ENCODE peak calls at places on chromosomes 16 and 17, in eight cellular contexts. One of them, this sample, is unnamed.
A peak's percentile ranks its signal among the peaks of the same experiment; 100 is the strongest.

GRCh38 chr17:77019955-77020379 is 120.8 kb upstream of the SEC14L1 start:
- DNase-seq in BE2C: no peak
- DNase-seq in Peyer's patch: no peak
- DNase-seq in tibial nerve: no peak
- DNase-seq in neural progenitor cell: peak; percentile 69
- DNase-seq in breast epithelium: no peak
- DNase-seq in LNCaP clone FGC: no peak
- DNase-seq in fibroblast of lung: peak; percentile 27
- DNase-seq in this sample: peak; percentile 18

GRCh38 chr17:4938670-4939553 is 934 bp downstream of the SLC25A11 start:
- DNase-seq in BE2C: no peak
- DNase-seq in Peyer's patch: no peak
- DNase-seq in tibial nerve: no peak
- DNase-seq in neural progenitor cell: no peak
- DNase-seq in breast epithelium: no peak
- DNase-seq in LNCaP clone FGC: no peak
- DNase-seq in fibroblast of lung: no peak
- DNase-seq in this sample: no peak

GRCh38 chr17:77618173-77618572 is 340.3 kb upstream of the TNRC6C start:
- DNase-seq in BE2C: no peak
- DNase-seq in Peyer's patch: no peak
- DNase-seq in tibial nerve: no peak
- DNase-seq in neural progenitor cell: no peak
- DNase-seq in breast epithelium: no peak
- DNase-seq in LNCaP clone FGC: no peak
- DNase-seq in fibroblast of lung: no peak
- DNase-seq in this sample: no peak

GRCh38 chr17:17727111-17727659 is 45.9 kb downstream of the RAI1 start:
- DNase-seq in BE2C: no peak
- DNase-seq in Peyer's patch: no peak
- DNase-seq in tibial nerve: no peak
- DNase-seq in neural progenitor cell: no peak
- DNase-seq in breast epithelium: no peak
- DNase-seq in LNCaP clone FGC: no peak
- DNase-seq in fibroblast of lung: no peak
- DNase-seq in this sample: no peak

GRCh38 chr17:79400989-79401703 is 209.7 kb downstream of the RBFOX3 start:
- DNase-seq in BE2C: peak; percentile 70
- DNase-seq in Peyer's patch: peak; percentile 83
- DNase-seq in tibial nerve: peak; percentile 66
- DNase-seq in neural progenitor cell: peak; percentile 84
- DNase-seq in breast epithelium: peak; percentile 40
- DNase-seq in LNCaP clone FGC: no peak
- DNase-seq in fibroblast of lung: peak; percentile 43
- DNase-seq in this sample: peak; percentile 57

GRCh38 chr16:85426806-85427205 is 186.3 kb upstream of the GSE1 start:
- DNase-seq in BE2C: no peak
- DNase-seq in Peyer's patch: no peak
- DNase-seq in tibial nerve: no peak
- DNase-seq in neural progenitor cell: no peak
- DNase-seq in breast epithelium: no peak
- DNase-seq in LNCaP clone FGC: no peak
- DNase-seq in fibroblast of lung: no peak
- DNase-seq in this sample: no peak

GRCh38 chr16:5386989-5387388 is 289.4 kb upstream of the EEF2KMT start:
- DNase-seq in BE2C: no peak
- DNase-seq in Peyer's patch: no peak
- DNase-seq in tibial nerve: no peak
- DNase-seq in neural progenitor cell: no peak
- DNase-seq in breast epithelium: no peak
- DNase-seq in LNCaP clone FGC: no peak
- DNase-seq in fibroblast of lung: no peak
- DNase-seq in this sample: no peak

GRCh38 chr17:50361561-50362480 is 11.2 kb downstream of the MRPL27 start:
- DNase-seq in BE2C: peak; percentile 59
- DNase-seq in Peyer's patch: peak; percentile 66
- DNase-seq in tibial nerve: peak; percentile 35
- DNase-seq in neural progenitor cell: peak; percentile 80
- DNase-seq in breast epithelium: no peak
- DNase-seq in LNCaP clone FGC: peak; percentile 18
- DNase-seq in fibroblast of lung: peak; percentile 76
- DNase-seq in this sample: peak; percentile 66

GRCh38 chr16:11016993-11017392 is 72.6 kb downstream of the CLEC16A start:
- DNase-seq in BE2C: peak; percentile 39
- DNase-seq in Peyer's patch: peak; percentile 96
- DNase-seq in tibial nerve: no peak
- DNase-seq in neural progenitor cell: no peak
- DNase-seq in breast epithelium: no peak
- DNase-seq in LNCaP clone FGC: no peak
- DNase-seq in fibroblast of lung: peak; percentile 64
- DNase-seq in this sample: peak; percentile 48

GRCh38 chr16:63130942-63131341 is 1094.7 kb upstream of the CDH8 start:
- DNase-seq in BE2C: no peak
- DNase-seq in Peyer's patch: no peak
- DNase-seq in tibial nerve: no peak
- DNase-seq in neural progenitor cell: no peak
- DNase-seq in breast epithelium: no peak
- DNase-seq in LNCaP clone FGC: no peak
- DNase-seq in fibroblast of lung: no peak
- DNase-seq in this sample: no peak

GRCh38 chr17:79608729-79609039 is 2.2 kb downstream of the RBFOX3 start:
- DNase-seq in BE2C: no peak
- DNase-seq in Peyer's patch: no peak
- DNase-seq in tibial nerve: no peak
- DNase-seq in neural progenitor cell: no peak
- DNase-seq in breast epithelium: no peak
- DNase-seq in LNCaP clone FGC: no peak
- DNase-seq in fibroblast of lung: no peak
- DNase-seq in this sample: no peak

GRCh38 chr17:51585514-51586104 is 325.3 kb downstream of the UTP18 start:
- DNase-seq in BE2C: peak; percentile 43
- DNase-seq in Peyer's patch: no peak
- DNase-seq in tibial nerve: no peak
- DNase-seq in neural progenitor cell: peak; percentile 66
- DNase-seq in breast epithelium: no peak
- DNase-seq in LNCaP clone FGC: peak; percentile 18
- DNase-seq in fibroblast of lung: no peak
- DNase-seq in this sample: no peak

GRCh38 chr17:29590979-29591736 is 1.7 kb upstream of the GIT1 start:
- DNase-seq in BE2C: peak; percentile 62
- DNase-seq in Peyer's patch: no peak
- DNase-seq in tibial nerve: peak; percentile 52
- DNase-seq in neural progenitor cell: peak; percentile 76
- DNase-seq in breast epithelium: no peak
- DNase-seq in LNCaP clone FGC: no peak
- DNase-seq in fibroblast of lung: peak; percentile 63
- DNase-seq in this sample: no peak

GRCh38 chr16:65121870-65122723 is at the start of gene CDH11:
- DNase-seq in BE2C: peak; percentile 51
- DNase-seq in Peyer's patch: peak; percentile 54
- DNase-seq in tibial nerve: peak; percentile 56
- DNase-seq in neural progenitor cell: peak; percentile 93
- DNase-seq in breast epithelium: peak; percentile 51
- DNase-seq in LNCaP clone FGC: no peak
- DNase-seq in fibroblast of lung: peak; percentile 86
- DNase-seq in this sample: peak; percentile 91
- H3K4me3 ChIP-seq in BE2C: peak within 1 kb of the TSS; percentile 69
- H3K4me3 ChIP-seq in Peyer's patch: peak within 1 kb of the TSS; percentile 37
- H3K4me3 ChIP-seq in tibial nerve: peak within 1 kb of the TSS; percentile 79
- H3K4me3 ChIP-seq in neural progenitor cell: peak within 1 kb of the TSS; percentile 93
- H3K4me3 ChIP-seq in breast epithelium: peak within 1 kb of the TSS; percentile 70
- H3K4me3 ChIP-seq in LNCaP clone FGC: no peak within 1 kb of the TSS
- H3K4me3 ChIP-seq in fibroblast of lung: peak within 1 kb of the TSS; percentile 92
- H3K4me3 ChIP-seq in this sample: peak within 1 kb of the TSS; percentile 98

GRCh38 chr17:39953471-39953888 is 9.3 kb upstream of the GSDMA start:
- DNase-seq in BE2C: no peak
- DNase-seq in Peyer's patch: no peak
- DNase-seq in tibial nerve: no peak
- DNase-seq in neural progenitor cell: no peak
- DNase-seq in breast epithelium: no peak
- DNase-seq in LNCaP clone FGC: no peak
- DNase-seq in fibroblast of lung: no peak
- DNase-seq in this sample: no peak
- H3K4me3 ChIP-seq in BE2C: peak overlapping the region; percentile 42
- H3K4me3 ChIP-seq in Peyer's patch: peak overlapping the region; percentile 46
- H3K4me3 ChIP-seq in tibial nerve: no peak overlapping the region
- H3K4me3 ChIP-seq in neural progenitor cell: peak overlapping the region; percentile 42
- H3K4me3 ChIP-seq in breast epithelium: peak overlapping the region; percentile 47
- H3K4me3 ChIP-seq in LNCaP clone FGC: peak overlapping the region; percentile 41
- H3K4me3 ChIP-seq in fibroblast of lung: peak overlapping the region; percentile 52
- H3K4me3 ChIP-seq in this sample: peak overlapping the region; percentile 31

GRCh38 chr16:50719401-50720337 is 22.2 kb upstream of the CYLD start:
- DNase-seq in BE2C: no peak
- DNase-seq in Peyer's patch: no peak
- DNase-seq in tibial nerve: no peak
- DNase-seq in neural progenitor cell: no peak
- DNase-seq in breast epithelium: peak; percentile 37
- DNase-seq in LNCaP clone FGC: no peak
- DNase-seq in fibroblast of lung: no peak
- DNase-seq in this sample: no peak
- H3K4me3 ChIP-seq in BE2C: no peak overlapping the region
- H3K4me3 ChIP-seq in Peyer's patch: no peak overlapping the region
- H3K4me3 ChIP-seq in tibial nerve: no peak overlapping the region
- H3K4me3 ChIP-seq in neural progenitor cell: no peak overlapping the region
- H3K4me3 ChIP-seq in breast epithelium: peak overlapping the region; percentile 23
- H3K4me3 ChIP-seq in LNCaP clone FGC: no peak overlapping the region
- H3K4me3 ChIP-seq in fibroblast of lung: no peak overlapping the region
- H3K4me3 ChIP-seq in this sample: no peak overlapping the region

GRCh38 chr16:1689853-1690252 is 11.8 kb downstream of the JPT2 start:
- DNase-seq in BE2C: no peak
- DNase-seq in Peyer's patch: no peak
- DNase-seq in tibial nerve: no peak
- DNase-seq in neural progenitor cell: no peak
- DNase-seq in breast epithelium: no peak
- DNase-seq in LNCaP clone FGC: no peak
- DNase-seq in fibroblast of lung: no peak
- DNase-seq in this sample: no peak

GRCh38 chr16:1691276-1691675 is 13.2 kb downstream of the JPT2 start:
- DNase-seq in BE2C: no peak
- DNase-seq in Peyer's patch: no peak
- DNase-seq in tibial nerve: no peak
- DNase-seq in neural progenitor cell: no peak
- DNase-seq in breast epithelium: no peak
- DNase-seq in LNCaP clone FGC: no peak
- DNase-seq in fibroblast of lung: peak; percentile 32
- DNase-seq in this sample: peak; percentile 36

GRCh38 chr16:1687427-1688316 is 9.6 kb downstream of the JPT2 start:
- DNase-seq in BE2C: no peak
- DNase-seq in Peyer's patch: no peak
- DNase-seq in tibial nerve: no peak
- DNase-seq in neural progenitor cell: no peak
- DNase-seq in breast epithelium: no peak
- DNase-seq in LNCaP clone FGC: no peak
- DNase-seq in fibroblast of lung: no peak
- DNase-seq in this sample: no peak

GRCh38 chr16:1690810-1691209 is 12.7 kb downstream of the JPT2 start:
- DNase-seq in BE2C: no peak
- DNase-seq in Peyer's patch: no peak
- DNase-seq in tibial nerve: no peak
- DNase-seq in neural progenitor cell: no peak
- DNase-seq in breast epithelium: no peak
- DNase-seq in LNCaP clone FGC: no peak
- DNase-seq in fibroblast of lung: no peak
- DNase-seq in this sample: no peak

GRCh38 chr16:1688807-1689560 is 10.9 kb downstream of the JPT2 start:
- DNase-seq in BE2C: no peak
- DNase-seq in Peyer's patch: no peak
- DNase-seq in tibial nerve: no peak
- DNase-seq in neural progenitor cell: no peak
- DNase-seq in breast epithelium: no peak
- DNase-seq in LNCaP clone FGC: peak; percentile 58
- DNase-seq in fibroblast of lung: peak; percentile 28
- DNase-seq in this sample: peak; percentile 88
- H3K4me3 ChIP-seq in BE2C: no peak overlapping the region
- H3K4me3 ChIP-seq in Peyer's patch: no peak overlapping the region
- H3K4me3 ChIP-seq in tibial nerve: no peak overlapping the region
- H3K4me3 ChIP-seq in neural progenitor cell: no peak overlapping the region
- H3K4me3 ChIP-seq in breast epithelium: no peak overlapping the region
- H3K4me3 ChIP-seq in LNCaP clone FGC: no peak overlapping the region
- H3K4me3 ChIP-seq in fibroblast of lung: no peak overlapping the region
- H3K4me3 ChIP-seq in this sample: no peak overlapping the region

DNA sequence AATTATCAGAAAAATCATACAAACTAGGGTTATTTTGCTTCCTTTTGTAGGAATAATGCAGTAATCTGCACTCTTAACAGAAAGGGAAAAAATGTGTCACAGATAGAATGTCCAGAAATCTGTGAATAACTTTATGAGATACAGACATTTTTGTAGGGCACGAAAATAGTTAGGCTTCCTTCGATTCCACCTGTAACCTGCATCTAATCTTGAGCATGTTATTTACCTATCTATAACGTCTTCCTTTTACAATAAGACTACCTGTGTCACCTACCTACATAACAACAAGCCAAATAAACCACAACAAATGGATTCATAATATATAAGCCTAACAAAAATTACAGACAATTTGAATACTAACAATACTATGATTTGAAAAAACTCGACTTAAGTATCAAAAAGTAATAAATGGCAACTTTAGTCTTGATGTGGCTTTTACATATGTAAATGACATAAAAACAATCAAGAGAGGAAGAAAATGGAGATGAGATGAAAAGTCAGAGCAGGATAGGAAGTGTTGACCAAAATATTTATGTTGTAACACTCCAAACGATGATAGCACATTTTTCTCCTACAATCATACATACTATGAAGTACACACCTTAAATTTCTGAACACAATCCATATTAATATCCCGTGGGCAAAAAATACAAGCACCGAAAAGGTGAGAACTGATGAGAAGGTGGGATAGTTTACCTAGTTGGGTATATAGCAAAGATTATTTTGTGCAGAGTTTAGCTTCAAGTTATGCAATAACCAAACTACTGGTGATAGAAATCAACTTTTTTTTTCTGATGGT is 2.5 kb downstream of the STAT5B start:
- DNase-seq in BE2C: no peak
- DNase-seq in Peyer's patch: no peak
- DNase-seq in tibial nerve: no peak
- DNase-seq in neural progenitor cell: no peak
- DNase-seq in breast epithelium: no peak
- DNase-seq in LNCaP clone FGC: no peak
- DNase-seq in fibroblast of lung: no peak
- DNase-seq in this sample: no peak
- H3K4me3 ChIP-seq in BE2C: no peak overlapping the region
- H3K4me3 ChIP-seq in Peyer's patch: no peak overlapping the region
- H3K4me3 ChIP-seq in tibial nerve: no peak overlapping the region
- H3K4me3 ChIP-seq in neural progenitor cell: peak overlapping the region; percentile 90
- H3K4me3 ChIP-seq in breast epithelium: no peak overlapping the region
- H3K4me3 ChIP-seq in LNCaP clone FGC: no peak overlapping the region
- H3K4me3 ChIP-seq in fibroblast of lung: no peak overlapping the region
- H3K4me3 ChIP-seq in this sample: no peak overlapping the region

DNA sequence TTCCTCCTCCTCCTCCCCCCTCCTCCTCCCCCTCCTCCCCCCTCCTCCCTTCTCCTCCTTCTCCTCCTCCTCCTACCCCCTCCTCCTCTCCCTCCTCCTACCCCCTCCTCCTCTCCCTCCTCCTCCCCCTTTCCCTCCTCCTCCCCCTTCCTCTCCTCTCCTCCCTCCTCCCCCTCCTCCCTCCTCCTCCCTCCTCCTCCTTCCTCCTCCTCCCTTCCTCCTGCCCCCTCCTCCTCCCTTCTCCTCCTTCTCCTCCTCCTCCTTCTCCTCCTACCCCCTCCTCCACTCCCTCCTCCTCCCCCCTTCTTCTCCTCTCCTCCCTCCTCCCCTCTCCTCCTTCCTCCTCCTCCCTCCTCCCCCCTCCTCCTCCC is 6.6 kb upstream of the PDP2 start:
- DNase-seq in BE2C: no peak
- DNase-seq in Peyer's patch: no peak
- DNase-seq in tibial nerve: no peak
- DNase-seq in neural progenitor cell: no peak
- DNase-seq in breast epithelium: no peak
- DNase-seq in LNCaP clone FGC: no peak
- DNase-seq in fibroblast of lung: no peak
- DNase-seq in this sample: no peak
- H3K4me3 ChIP-seq in BE2C: no peak overlapping the region
- H3K4me3 ChIP-seq in Peyer's patch: no peak overlapping the region
- H3K4me3 ChIP-seq in tibial nerve: no peak overlapping the region
- H3K4me3 ChIP-seq in neural progenitor cell: no peak overlapping the region
- H3K4me3 ChIP-seq in breast epithelium: no peak overlapping the region
- H3K4me3 ChIP-seq in LNCaP clone FGC: no peak overlapping the region
- H3K4me3 ChIP-seq in fibroblast of lung: no peak overlapping the region
- H3K4me3 ChIP-seq in this sample: no peak overlapping the region

This sample was measured in astrocyte of the spinal cord.